ENCODE peak calls at places on chromosomes 5 and 9, in nine cellular contexts. N, K, S, Y, U, J, C, Z and B are unnamed samples. For H3K4me1, the result is how much of the 10 kb centered on the place peaks cover.

GRCh38 chr5:5316333-5316732 is 106.1 kb upstream of the ICE1 start:
- DNase-seq in N (no peak), K (no peak), S (no peak), Y (no peak), U (no peak), J (no peak), C (no peak), Z (no peak), B (no peak)

GRCh38 chr5:114055318-114055788 is 306.5 kb upstream of the KCNN2 start:
- DNase-seq in N (peak), K (peak), S (peak), Y (no peak), U (no peak), J (peak), C (peak), Z (peak), B (peak)

GRCh38 chr5:149757186-149757950 is 27.3 kb downstream of the PPARGC1B start:
- DNase-seq in N (no peak), K (no peak), S (no peak), Y (no peak), U (no peak), J (no peak), C (no peak), Z (no peak), B (no peak)

GRCh38 chr9:95508242-95508967 is 8.4 kb downstream of the PTCH1 start:
- DNase-seq in N (peak), K (no peak), S (no peak), Y (no peak), U (no peak), J (no peak), C (peak), Z (peak), B (peak)

GRCh38 chr9:16267336-16268036 is 603.0 kb downstream of the BNC2 start:
- DNase-seq in N (peak), K (peak), S (no peak), Y (no peak), U (no peak), J (no peak), C (no peak), Z (no peak), B (peak)

GRCh38 chr9:130937146-130938076 is 1.6 kb downstream of the FIBCD1 start:
- DNase-seq in N (no peak), K (no peak), S (no peak), Y (no peak), U (no peak), J (no peak), C (no peak), Z (peak), B (no peak)

GRCh38 chr9:13806731-13807130 is 507.2 kb downstream of the NFIB start:
- DNase-seq in N (no peak), K (no peak), S (no peak), Y (no peak), U (no peak), J (no peak), C (no peak), Z (no peak), B (no peak)

GRCh38 chr5:97044057-97044456 is 98.4 kb downstream of the LIX1 start:
- DNase-seq in N (peak), K (peak), S (peak), Y (no peak), U (no peak), J (peak), C (peak), Z (peak), B (peak)

GRCh38 chr5:10632110-10632903 is 68.4 kb downstream of the ANKRD33B start:
- DNase-seq in N (no peak), K (no peak), S (no peak), Y (no peak), U (no peak), J (no peak), C (peak), Z (no peak), B (no peak)

GRCh38 chr5:98173334-98173733 is 600.1 kb upstream of the RGMB start:
- DNase-seq in N (no peak), K (no peak), S (no peak), Y (no peak), U (no peak), J (no peak), C (no peak), Z (no peak), B (no peak)

GRCh38 chr5:172110921-172111873 is 76.8 kb downstream of the STK10 start:
- DNase-seq in N (no peak), K (peak), S (no peak), Y (peak), U (peak), J (no peak), C (peak), Z (peak), B (no peak)

GRCh38 chr9:17481565-17481964 is 97.3 kb upstream of the SH3GL2 start:
- DNase-seq in N (no peak), K (peak), S (no peak), Y (no peak), U (no peak), J (no peak), C (no peak), Z (no peak), B (no peak)

GRCh38 chr9:13567833-13568232 is 288.3 kb upstream of the MPDZ start:
- DNase-seq in N (no peak), K (no peak), S (no peak), Y (no peak), U (no peak), J (no peak), C (no peak), Z (no peak), B (no peak)

GRCh38 chr5:181001947-181002346 is 13.3 kb downstream of the BTNL3 start:
- DNase-seq in N (no peak), K (no peak), S (no peak), Y (no peak), U (no peak), J (no peak), C (no peak), Z (no peak), B (no peak)

GRCh38 chr9:126605792-126606482 is 7.8 kb upstream of the LMX1B start:
- DNase-seq in N (no peak), K (no peak), S (no peak), Y (no peak), U (no peak), J (no peak), C (no peak), Z (no peak), B (no peak)

GRCh38 chr9:95085861-95086563 is 231.5 kb downstream of the FANCC start:
- DNase-seq in N (no peak), K (no peak), S (no peak), Y (no peak), U (no peak), J (no peak), C (no peak), Z (peak), B (peak)

GRCh38 chr5:36756848-36757247 is 119.7 kb upstream of the NIPBL start:
- DNase-seq in N (no peak), K (no peak), S (no peak), Y (no peak), U (no peak), J (no peak), C (no peak), Z (no peak), B (no peak)

GRCh38 chr5:90645024-90645610 is 86.5 kb downstream of the ADGRV1 start:
- DNase-seq in N (peak), K (peak), S (no peak), Y (no peak), U (no peak), J (peak), C (peak), Z (no peak), B (no peak)

GRCh38 chr5:72767289-72768010 is 49.0 kb upstream of the TNPO1 start:
- DNase-seq in N (peak), K (peak), S (no peak), Y (no peak), U (no peak), J (no peak), C (peak), Z (no peak), B (no peak)

GRCh38 chr5:38831909-38832308 is 13.9 kb upstream of the OSMR start:
- DNase-seq in N (peak), K (peak), S (no peak), Y (no peak), U (no peak), J (no peak), C (no peak), Z (no peak), B (no peak)

GRCh38 chr9:95505676-95506437 is 10.9 kb downstream of the PTCH1 start:
- DNase-seq in N (peak), K (peak), S (peak), Y (no peak), U (no peak), J (no peak), C (peak), Z (peak), B (peak)

GRCh38 chr5:151002250-151002649 is 18.1 kb upstream of the GPX3 start:
- DNase-seq in N (peak), K (peak), S (no peak), Y (no peak), U (no peak), J (no peak), C (peak), Z (no peak), B (no peak)

GRCh38 chr5:151005187-151005974 is 15.0 kb upstream of the GPX3 start:
- DNase-seq in N (no peak), K (no peak), S (peak), Y (no peak), U (no peak), J (no peak), C (peak), Z (no peak), B (peak)

GRCh38 chr5:151002681-151003502 is 17.5 kb upstream of the GPX3 start:
- DNase-seq in N (no peak), K (peak), S (no peak), Y (no peak), U (no peak), J (no peak), C (no peak), Z (no peak), B (no peak)

GRCh38 chr5:151004499-151004898 is 15.9 kb upstream of the GPX3 start:
- DNase-seq in N (no peak), K (no peak), S (no peak), Y (no peak), U (no peak), J (no peak), C (no peak), Z (no peak), B (no peak)

GRCh38 chr5:151003503-151003860 is 16.9 kb upstream of the GPX3 start:
- DNase-seq in N (no peak), K (no peak), S (no peak), Y (no peak), U (no peak), J (no peak), C (no peak), Z (no peak), B (no peak)
- H3K4me1 ChIP-seq in N (under half), K (under half), S (half or more), Y (under half), U (under half), J (under half), C (under half), Z (under half), B (under half)

DNA sequence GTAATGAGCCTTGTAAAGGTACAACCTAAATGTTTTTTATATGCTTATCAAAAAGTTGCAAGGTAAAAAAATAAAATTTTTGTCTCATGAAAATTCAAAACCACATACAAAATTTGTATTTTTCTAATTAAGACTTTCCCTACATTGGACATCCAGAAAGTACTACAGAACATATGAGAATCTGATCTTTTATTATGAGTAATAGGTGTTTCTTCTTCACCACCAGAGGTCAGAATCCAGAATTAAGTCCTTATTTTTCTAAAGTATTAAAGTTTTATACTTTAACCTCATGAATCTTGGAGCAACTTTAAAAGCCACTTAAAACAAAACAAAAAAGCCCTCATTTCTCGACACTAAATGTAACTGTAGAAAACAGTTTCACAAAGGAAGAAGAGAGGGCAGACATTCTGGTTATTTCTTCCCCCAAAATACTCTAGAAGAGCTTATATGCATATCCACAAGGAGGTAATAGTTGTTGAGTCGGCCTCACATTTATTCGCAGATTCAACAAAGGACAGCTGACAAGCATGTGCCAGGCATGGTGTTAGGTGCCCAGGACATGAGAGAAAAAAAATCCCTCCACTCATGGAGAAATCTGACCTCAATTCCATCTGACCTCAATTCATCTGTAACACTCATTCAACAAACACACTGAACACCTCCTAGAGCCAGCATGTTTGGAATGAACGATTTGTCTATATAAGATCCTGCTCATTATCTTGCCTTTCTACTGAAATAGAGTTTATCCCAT is 69.2 kb downstream of the MLLT3 start:
- DNase-seq in N (peak), K (no peak), S (no peak), Y (no peak), U (no peak), J (no peak), C (no peak), Z (no peak), B (no peak)
- H3K4me1 ChIP-seq in N (half or more), K (under half), S (half or more), Y (under half), U (under half), J (under half), C (under half), Z (under half), B (under half)

DNA sequence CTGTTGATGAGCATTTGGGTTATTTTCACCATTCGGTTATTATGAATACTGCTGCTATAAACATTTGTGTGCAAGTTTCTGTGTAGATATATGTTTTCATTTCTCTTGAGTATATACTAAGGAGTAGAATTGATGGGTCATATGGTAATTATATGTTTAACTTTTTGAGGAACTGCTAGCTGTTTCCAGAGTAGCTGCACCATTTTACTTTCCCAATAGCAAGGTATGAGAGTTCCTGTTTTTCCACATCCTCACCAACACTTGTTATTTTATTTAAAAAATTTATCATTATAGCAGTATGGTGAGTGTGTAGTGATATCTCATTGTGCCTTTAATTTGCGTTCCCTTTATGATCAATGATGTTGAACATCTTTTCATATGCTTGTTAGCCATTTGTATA is 29.2 kb downstream of the CD14 start:
- DNase-seq in N (no peak), K (no peak), S (no peak), Y (no peak), U (no peak), J (no peak), C (no peak), Z (no peak), B (no peak)
- H3K4me1 ChIP-seq in N (under half), K (under half), S (under half), Y (under half), U (under half), J (under half), C (under half), Z (under half), B (under half)

DNA sequence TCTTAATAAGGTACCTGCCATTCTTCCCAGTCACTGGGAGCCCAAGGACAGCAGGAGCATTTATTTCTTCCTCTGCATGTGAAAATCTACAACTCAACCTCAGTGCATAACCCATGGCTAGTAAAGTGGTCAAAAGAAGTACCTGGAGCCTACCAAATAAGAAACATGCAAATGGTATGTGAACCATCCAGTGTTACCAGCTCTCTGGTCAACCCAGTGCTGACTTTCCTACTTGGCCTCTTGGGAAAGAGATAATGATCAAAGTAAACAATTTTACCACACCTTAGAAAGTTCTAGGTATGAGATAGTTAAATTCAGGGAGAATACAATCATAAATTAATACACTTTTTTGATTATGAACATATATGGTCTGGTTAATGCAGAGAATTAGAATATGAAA is 325.6 kb downstream of the ENC1 start:
- DNase-seq in N (no peak), K (no peak), S (no peak), Y (no peak), U (no peak), J (no peak), C (no peak), Z (no peak), B (no peak)
- H3K4me1 ChIP-seq in N (under half), K (under half), S (under half), Y (under half), U (under half), J (under half), C (under half), Z (under half), B (under half)

GRCh38 chr5:111076076-111076475 is 4.6 kb downstream of the TSLP start:
- DNase-seq in N (no peak), K (no peak), S (no peak), Y (no peak), U (no peak), J (no peak), C (no peak), Z (no peak), B (no peak)
- H3K4me1 ChIP-seq in N (under half), K (under half), S (under half), Y (under half), U (under half), J (under half), C (under half), Z (under half), B (under half)